ENCODE peak calls at places on chromosomes 1 and 21, in nine cellular contexts. D, F, L, T, Y, S, Z, J and H are unnamed samples.

GRCh38 chr1:80509965-80510522 is 1290.7 kb upstream of the ADGRL2 start:
- DNase-seq in S (no peak), L (no peak), T (no peak), Y (no peak), J (no peak), D (no peak), F (no peak), Z (no peak), H (no peak)

GRCh38 chr1:43069481-43070050 is 102.5 kb downstream of the EBNA1BP2 start:
- DNase-seq in Y (no peak), J (peak; percentile 31), Z (no peak), T (no peak), L (no peak), D (no peak), S (no peak), F (no peak), H (no peak)

GRCh38 chr1:244046907-244047738 is 4.0 kb upstream of the ZBTB18 start:
- DNase-seq in T (no peak), L (no peak), F (no peak), D (peak; percentile 24), S (no peak), Z (peak; percentile 53), J (no peak), Y (no peak), H (peak; percentile 78)

GRCh38 chr1:246733706-246734105 is 9.5 kb downstream of the SCCPDH start:
- DNase-seq in J (no peak), T (no peak), L (no peak), D (peak; percentile 33), S (no peak), F (no peak), Z (no peak), Y (no peak), H (peak; percentile 38)

GRCh38 chr21:38352536-38353219 is 95.9 kb downstream of the KCNJ15 start:
- DNase-seq in Y (peak; percentile 54), F (peak; percentile 76), J (no peak), L (peak; percentile 28), T (no peak), S (no peak), D (peak; percentile 86), Z (no peak), H (peak; percentile 85)

GRCh38 chr1:2233997-2234761 is 6.1 kb downstream of the SKI start:
- DNase-seq in Y (no peak), L (peak; percentile 35), F (peak; percentile 98), S (no peak), Z (peak; percentile 94), D (peak; percentile 96), J (peak; percentile 76), T (no peak), H (peak; percentile 47)

GRCh38 chr1:41418868-41419583 is 57.8 kb downstream of the FOXO6 start:
- DNase-seq in D (peak; percentile 81), J (no peak), Y (no peak), L (no peak), T (no peak), F (peak; percentile 93), Z (no peak), S (peak; percentile 19), H (peak; percentile 85)

GRCh38 chr1:180925471-180926051 is 12.9 kb downstream of the KIAA1614 start:
- DNase-seq in Y (no peak), L (no peak), D (no peak), J (peak; percentile 81), Z (no peak), T (peak; percentile 29), F (no peak), S (no peak), H (no peak)

GRCh38 chr1:102529446-102529845 is 532.7 kb upstream of the OLFM3 start:
- DNase-seq in L (no peak), D (no peak), S (no peak), T (no peak), F (no peak), Y (no peak), J (no peak), Z (no peak), H (no peak)

GRCh38 chr1:211736351-211736915 is 61.0 kb upstream of the NEK2 start:
- DNase-seq in S (no peak), J (peak; percentile 77), D (peak; percentile 38), L (no peak), T (no peak), Z (no peak), F (no peak), Y (no peak), H (no peak)

GRCh38 chr1:172980456-172980855 is 70.3 kb downstream of the TNFSF18 start:
- DNase-seq in Y (no peak), S (no peak), T (no peak), D (peak; percentile 93), Z (no peak), J (no peak), F (no peak), L (no peak), H (peak; percentile 54)

GRCh38 chr21:43740497-43741156 is 21.7 kb downstream of the PDXK start:
- DNase-seq in T (no peak), L (no peak), F (no peak), Z (no peak), S (no peak), Y (no peak), D (peak; percentile 45), J (peak; percentile 51), H (peak; percentile 37)

GRCh38 chr1:227223407-227223806 is 94.9 kb downstream of the CDC42BPA start:
- DNase-seq in F (no peak), J (no peak), Z (no peak), D (no peak), Y (no peak), S (no peak), T (no peak), L (no peak), H (no peak)

GRCh38 chr1:147600119-147601111 is 59.1 kb downstream of the BCL9 start:
- DNase-seq in S (peak; percentile 42), D (peak; percentile 70), J (no peak), L (no peak), Y (peak; percentile 29), Z (no peak), T (peak; percentile 40), F (no peak), H (peak; percentile 18)

GRCh38 chr1:31447210-31447609 is 34.2 kb downstream of the SERINC2 start:
- DNase-seq in D (no peak), T (no peak), J (no peak), F (no peak), Z (no peak), Y (peak; percentile 55), S (no peak), L (no peak), H (no peak)

GRCh38 chr21:36610201-36610600 is 88.7 kb upstream of the SIM2 start:
- DNase-seq in D (peak; percentile 24), S (no peak), J (no peak), Z (no peak), L (no peak), T (no peak), Y (no peak), F (no peak), H (peak; percentile 59)

GRCh38 chr1:119737040-119737682 is 25.4 kb downstream of the PHGDH start:
- DNase-seq in Z (no peak), S (no peak), T (no peak), F (no peak), L (no peak), Y (no peak), J (peak; percentile 60), D (no peak), H (no peak)

GRCh38 chr21:16040601-16041000 is 310.8 kb downstream of the USP25 start:
- DNase-seq in F (no peak), T (no peak), L (no peak), Z (no peak), S (no peak), J (no peak), Y (no peak), D (peak; percentile 83), H (no peak)

GRCh38 chr21:37435120-37435519 is 68.5 kb downstream of the DYRK1A start:
- DNase-seq in Z (peak; percentile 61), S (peak; percentile 50), Y (peak; percentile 92), D (peak; percentile 98), F (no peak), T (peak; percentile 78), L (no peak), J (peak; percentile 64), H (peak; percentile 96)

GRCh38 chr1:191432817-191433216 is 725.4 kb upstream of the RGS18 start:
- DNase-seq in J (no peak), L (no peak), F (no peak), T (no peak), Z (no peak), D (no peak), S (no peak), Y (no peak), H (no peak)

GRCh38 chr1:159854101-159854692 is 8.3 kb downstream of the VSIG8 start:
- DNase-seq in T (peak; percentile 75), S (peak; percentile 50), Y (peak; percentile 42), Z (no peak), D (peak; percentile 49), J (peak; percentile 63), F (peak; percentile 86), L (peak; percentile 20), H (peak; percentile 60)

GRCh38 chr1:154944422-154945159 is 8.1 kb upstream of the PMVK start:
- DNase-seq in D (no peak), T (no peak), J (no peak), Y (no peak), Z (no peak), F (no peak), L (no peak), S (no peak), H (no peak)